ENCODE peak calls at places on chromosomes 3 and 15, in nine cellular contexts. K is cardiac fibroblast; D is psoas muscle; Y is GM10248; M is upper lobe of right lung; I is kidney epithelial cell; S is endothelial cell; R is NB4; X is activated CD8-positive, alpha-beta T cell treated with anti-CD3 and anti-CD28 coated beads for 36 hours. E is an unnamed sample.

GRCh38 chr3:183503738-183504137 is 51.8 kb downstream of the KLHL6 start:
- DNase-seq in K (no peak), D (no peak), Y (no peak), M (no peak), I (no peak), S (no peak), R (no peak), X (no peak), E (no peak)

GRCh38 chr3:196341142-196341541 is 3.0 kb upstream of the TM4SF19 start:
- DNase-seq in K (peak), D (no peak), Y (no peak), M (no peak), I (no peak), S (no peak), R (peak), X (no peak), E (no peak)

GRCh38 chr3:49900491-49901153 is 3.1 kb downstream of the MST1R start:
- DNase-seq in K (peak), D (peak), Y (no peak), M (peak), I (peak), S (no peak), R (no peak), X (no peak), E (no peak)

GRCh38 chr3:9327578-9327977 is 35.3 kb upstream of the THUMPD3 start:
- DNase-seq in K (no peak), D (no peak), Y (no peak), M (no peak), I (no peak), S (no peak), R (no peak), X (no peak), E (no peak)

GRCh38 chr15:36658321-36658720 is 78.9 kb downstream of the CDIN1 start:
- DNase-seq in K (peak), D (no peak), Y (no peak), M (no peak), I (no peak), S (no peak), R (no peak), X (no peak), E (no peak)

GRCh38 chr3:43709022-43709421 is 18.3 kb downstream of the ABHD5 start:
- DNase-seq in K (peak), D (no peak), Y (no peak), M (no peak), I (no peak), S (no peak), R (peak), X (no peak), E (no peak)

GRCh38 chr3:50242778-50243551 is 7.0 kb downstream of the GNAI2 start:
- DNase-seq in K (peak), D (peak), Y (peak), M (peak), I (no peak), S (peak), R (peak), X (peak), E (no peak)

GRCh38 chr15:39404767-39405173 is 176.1 kb upstream of the THBS1 start:
- DNase-seq in K (peak), D (no peak), Y (no peak), M (no peak), I (no peak), S (no peak), R (peak), X (no peak), E (no peak)

GRCh38 chr3:194447161-194447560 is 39.6 kb downstream of the ATP13A3 start:
- DNase-seq in K (no peak), D (no peak), Y (no peak), M (no peak), I (no peak), S (no peak), R (no peak), X (no peak), E (no peak)

GRCh38 chr15:44738340-44738984 is 2.1 kb downstream of the TRIM69 start:
- DNase-seq in K (peak), D (no peak), Y (peak), M (no peak), I (no peak), S (no peak), R (peak), X (no peak), E (no peak)

GRCh38 chr15:33284336-33284735 is 26.4 kb upstream of the RYR3 start:
- DNase-seq in K (peak), D (no peak), Y (no peak), M (no peak), I (no peak), S (no peak), R (no peak), X (no peak), E (no peak)

GRCh38 chr3:9347887-9348286 is 15.0 kb upstream of the THUMPD3 start:
- DNase-seq in K (peak), D (no peak), Y (no peak), M (no peak), I (peak), S (no peak), R (no peak), X (no peak), E (no peak)

GRCh38 chr3:78204977-78205376 is 1165.1 kb downstream of the ROBO2 start:
- DNase-seq in K (peak), D (no peak), Y (no peak), M (no peak), I (peak), S (no peak), R (no peak), X (no peak), E (no peak)

DNA sequence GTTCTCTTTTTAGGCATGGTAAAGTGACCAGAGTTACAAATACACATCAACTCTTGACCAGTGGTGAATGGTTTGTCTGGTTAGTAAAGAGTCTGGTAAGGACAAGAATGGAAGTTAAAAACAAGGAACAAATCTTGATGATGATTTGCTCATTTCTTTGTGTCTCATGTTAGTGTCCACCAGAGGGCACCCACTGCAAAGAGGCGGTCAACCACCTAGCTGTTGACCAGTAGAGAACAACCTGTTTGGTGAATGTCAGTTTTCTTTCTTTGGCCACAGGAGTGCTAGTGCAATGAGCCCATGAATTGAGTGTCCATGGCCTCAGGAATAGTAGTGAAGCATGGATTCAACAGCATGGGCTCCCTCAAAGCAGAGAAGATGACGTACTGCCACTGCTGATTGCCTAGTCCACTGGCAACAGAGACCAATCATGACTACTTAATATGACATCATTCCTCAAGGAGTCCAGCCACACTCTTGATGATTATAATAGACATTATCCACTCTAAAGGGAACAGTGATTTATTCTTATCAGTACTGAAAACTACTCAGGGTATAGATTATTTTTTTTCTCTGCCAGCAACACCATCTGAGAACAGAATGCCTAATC is 10.7 kb upstream of the CNTN6 start:
- DNase-seq in K (peak), D (no peak), Y (no peak), M (no peak), I (peak), S (no peak), R (peak), X (peak), E (peak)
- TF ChIP-seq CTCF in K (peak), D (peak), Y (peak), M (peak), I (peak), S (no peak), R (peak), X (peak), E (peak)

GRCh38 chr3:142975316-142975995 is 12.0 kb upstream of the PAQR9 start:
- DNase-seq in K (peak), D (no peak), Y (no peak), M (no peak), I (no peak), S (no peak), R (no peak), X (no peak), E (no peak)
- TF ChIP-seq CTCF in K (no peak), D (no peak), Y (no peak), M (no peak), I (no peak), S (no peak), R (no peak), X (no peak), E (no peak)

GRCh38 chr3:4711680-4711992 is 218.5 kb downstream of the ITPR1 start:
- DNase-seq in K (no peak), D (no peak), Y (no peak), M (no peak), I (no peak), S (no peak), R (no peak), X (no peak), E (no peak)
- TF ChIP-seq CTCF in K (no peak), D (no peak), Y (no peak), M (no peak), I (no peak), S (peak), R (no peak), X (peak), E (no peak)

DNA sequence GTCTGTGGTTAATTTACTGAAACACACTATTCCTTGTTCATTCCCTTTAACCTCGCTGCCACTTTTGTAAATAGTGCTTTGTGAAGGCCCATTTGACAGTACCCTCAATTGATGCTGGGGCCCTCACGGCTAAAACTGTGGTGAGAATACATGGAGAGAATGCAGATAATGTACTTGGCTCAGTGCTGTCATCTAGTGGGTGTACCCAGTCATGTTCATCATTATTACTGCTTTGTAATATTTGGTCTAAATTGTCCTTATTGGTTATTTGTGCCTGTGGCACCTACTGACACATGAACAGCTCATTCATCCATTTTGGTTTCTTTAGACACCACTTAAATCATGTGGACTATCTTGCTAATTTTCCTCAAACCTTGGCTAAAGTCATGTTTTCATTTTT is 543.6 kb downstream of the EDEM1 start:
- DNase-seq in K (no peak), D (no peak), Y (no peak), M (no peak), I (no peak), S (no peak), R (peak), X (no peak), E (no peak)
- TF ChIP-seq CTCF in K (no peak), D (no peak), Y (no peak), M (peak), I (peak), S (no peak), R (peak), X (peak), E (no peak)

DNA sequence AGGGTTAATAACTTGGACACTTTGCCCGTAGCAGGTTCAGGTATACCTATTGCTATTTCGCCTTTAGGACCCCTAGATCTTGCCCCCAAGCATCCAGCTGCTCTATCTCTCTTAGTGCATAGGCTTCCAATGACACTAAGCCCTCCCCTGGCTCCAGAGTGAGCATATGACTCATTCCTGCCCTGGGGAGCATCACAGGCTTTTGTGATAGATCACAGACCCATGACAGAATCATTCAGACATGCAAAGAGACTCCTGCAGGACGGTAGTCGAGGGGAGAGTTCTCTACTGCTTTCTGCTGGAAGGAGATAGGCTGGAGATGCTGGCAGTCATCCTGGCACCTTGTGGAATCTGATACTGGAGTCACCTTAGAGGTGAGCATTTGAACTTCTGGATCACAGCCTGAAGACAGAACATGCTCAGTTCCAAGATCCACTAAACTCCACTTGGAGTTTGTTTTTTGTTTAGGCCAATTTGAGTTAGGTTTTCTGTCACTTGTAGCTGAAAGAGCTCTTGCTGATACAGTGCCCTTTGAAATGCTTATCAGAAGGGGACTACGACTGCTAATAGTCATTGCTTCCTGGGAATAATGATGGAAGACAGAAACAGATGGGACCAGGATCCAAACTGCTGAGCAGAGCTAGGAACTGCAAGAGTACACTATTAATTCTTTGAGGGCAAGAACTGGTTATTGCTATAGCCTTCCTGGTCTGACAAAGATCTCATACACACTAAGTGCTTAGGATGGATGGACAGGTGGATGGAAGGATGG is 11.0 kb downstream of the LYSMD2 start:
- DNase-seq in K (peak), D (peak), Y (peak), M (no peak), I (peak), S (no peak), R (peak), X (peak), E (peak)
- TF ChIP-seq CTCF in K (peak), D (no peak), Y (no peak), M (no peak), I (no peak), S (no peak), R (no peak), X (no peak), E (no peak)